ENCODE peak calls at places on chromosomes 2 and 18, in eight cellular contexts. R, U, F, N, K, B, C and S are unnamed samples.

GRCh38 chr18:28952339-28952738 is 775.4 kb upstream of the CDH2 start:
- DNase-seq in R (no peak), K (no peak), N (no peak), U (no peak), C (no peak), B (no peak), F (no peak), S (no peak)

GRCh38 chr2:113872201-113872600 is 17.7 kb upstream of the ACTR3 start:
- DNase-seq in U (no peak), R (no peak), K (no peak), N (no peak), C (no peak), B (no peak), F (peak; percentile 80), S (no peak)

GRCh38 chr18:50356036-50356945 is 18.6 kb upstream of the SKA1 start:
- DNase-seq in R (no peak), C (no peak), U (no peak), N (peak; percentile 23), B (no peak), K (no peak), F (no peak), S (peak; percentile 34)

GRCh38 chr2:80199504-80199903 is 105.0 kb downstream of the LRRTM1 start:
- DNase-seq in B (no peak), U (no peak), K (no peak), C (no peak), F (no peak), R (no peak), N (no peak), S (no peak)

GRCh38 chr2:239693761-239694415 is 293.1 kb upstream of the HDAC4 start:
- DNase-seq in B (no peak), C (no peak), K (peak; percentile 31), N (no peak), F (no peak), U (no peak), R (no peak), S (no peak)

GRCh38 chr2:107738268-107738667 is 88.4 kb upstream of the RGPD4 start:
- DNase-seq in C (no peak), N (no peak), B (no peak), F (no peak), U (no peak), R (no peak), K (no peak), S (no peak)

GRCh38 chr2:48305569-48305968 is 224.4 kb upstream of the STON1 start:
- DNase-seq in R (no peak), N (no peak), U (no peak), K (no peak), B (no peak), F (no peak), C (no peak), S (no peak)

GRCh38 chr2:8999047-8999446 is 4.4 kb downstream of the MBOAT2 start:
- DNase-seq in B (no peak), U (no peak), K (no peak), C (no peak), F (no peak), R (no peak), N (no peak), S (no peak)

GRCh38 chr2:33291278-33292013 is 185.0 kb upstream of the RASGRP3 start:
- DNase-seq in F (peak; percentile 86), K (no peak), B (no peak), R (no peak), U (peak; percentile 57), C (no peak), N (no peak), S (no peak)

GRCh38 chr2:54579682-54580349 is 123.7 kb downstream of the SPTBN1 start:
- DNase-seq in C (no peak), F (no peak), K (no peak), N (peak; percentile 60), B (no peak), R (no peak), U (no peak), S (peak; percentile 61)

GRCh38 chr2:239075918-239076727 is 228.2 kb downstream of the TWIST2 start:
- DNase-seq in C (no peak), U (no peak), R (no peak), F (no peak), B (no peak), K (no peak), N (no peak), S (no peak)

GRCh38 chr2:222915092-222915957 is 54.5 kb downstream of the ACSL3 start:
- DNase-seq in F (peak; percentile 41), B (no peak), U (no peak), R (no peak), C (no peak), K (no peak), N (no peak), S (no peak)

GRCh38 chr2:207143474-207144190 is 22.1 kb downstream of the KLF7 start:
- DNase-seq in F (no peak), K (peak; percentile 65), R (no peak), C (peak; percentile 53), N (no peak), U (no peak), B (no peak), S (no peak)

GRCh38 chr2:182186132-182186735 is 200.6 kb downstream of the PPP1R1C start:
- DNase-seq in C (peak; percentile 10), U (peak; percentile 13), R (no peak), F (peak; percentile 34), K (no peak), N (peak; percentile 26), B (no peak), S (peak; percentile 6)

GRCh38 chr2:46461716-46462171 is 17.6 kb upstream of the TMEM247 start:
- DNase-seq in F (no peak), U (no peak), R (no peak), C (no peak), K (no peak), N (no peak), B (no peak), S (peak; percentile 38)

GRCh38 chr2:197306691-197307030 is 3.9 kb downstream of the ANKRD44 start:
- DNase-seq in U (no peak), F (no peak), B (no peak), N (no peak), C (no peak), R (no peak), K (peak; percentile 74), S (no peak)

GRCh38 chr2:44836916-44837315 is 104.6 kb upstream of the SIX3 start:
- DNase-seq in C (no peak), U (no peak), F (no peak), R (no peak), N (no peak), K (no peak), B (no peak), S (no peak)

GRCh38 chr18:67432806-67433205 is 83.7 kb downstream of the DSEL start:
- DNase-seq in B (no peak), F (peak; percentile 63), N (no peak), K (no peak), U (no peak), C (no peak), R (no peak), S (no peak)

GRCh38 chr2:1936411-1936980 is 192.2 kb upstream of the PXDN start:
- DNase-seq in K (no peak), F (no peak), B (no peak), U (no peak), C (no peak), N (no peak), R (no peak), S (no peak)

GRCh38 chr2:45273412-45274189 is 264.3 kb upstream of the SIX2 start:
- DNase-seq in C (no peak), R (no peak), F (no peak), K (no peak), B (no peak), U (no peak), N (peak; percentile 34), S (no peak)

GRCh38 chr18:24428709-24429108 is 2.2 kb downstream of the IMPACT start:
- DNase-seq in N (no peak), U (no peak), K (no peak), R (no peak), B (no peak), F (no peak), C (no peak), S (no peak)
- TF ChIP-seq CTCF in N (peak; percentile 27), U (peak; percentile 11), K (peak; percentile 6), R (no peak), B (no peak), F (no peak), C (no peak), S (no peak)

DNA sequence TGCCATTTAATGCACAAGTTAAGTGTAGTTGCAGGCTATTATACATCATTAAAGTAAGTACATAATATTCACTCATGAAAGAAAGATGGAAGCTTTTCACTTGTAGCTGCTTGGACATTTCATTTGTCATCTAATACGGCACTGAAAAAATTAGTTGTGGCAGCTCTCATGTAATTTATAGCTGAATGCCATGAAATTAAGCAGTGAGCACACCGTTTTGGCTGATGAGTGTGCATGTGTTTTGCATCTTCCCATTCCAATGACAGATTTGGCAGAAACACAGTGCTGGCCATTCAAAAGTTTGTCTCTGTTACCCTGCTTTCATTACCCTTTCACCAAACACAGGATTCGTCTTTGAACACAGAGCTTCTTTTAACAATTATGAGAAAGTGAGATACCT is 174.0 kb downstream of the PTGR3 start:
- DNase-seq in N (no peak), U (no peak), F (no peak), C (no peak), B (no peak), R (no peak), K (no peak), S (no peak)
- TF ChIP-seq CTCF in N (no peak), U (no peak), F (no peak), C (no peak), B (no peak), R (no peak), K (no peak), S (no peak)

DNA sequence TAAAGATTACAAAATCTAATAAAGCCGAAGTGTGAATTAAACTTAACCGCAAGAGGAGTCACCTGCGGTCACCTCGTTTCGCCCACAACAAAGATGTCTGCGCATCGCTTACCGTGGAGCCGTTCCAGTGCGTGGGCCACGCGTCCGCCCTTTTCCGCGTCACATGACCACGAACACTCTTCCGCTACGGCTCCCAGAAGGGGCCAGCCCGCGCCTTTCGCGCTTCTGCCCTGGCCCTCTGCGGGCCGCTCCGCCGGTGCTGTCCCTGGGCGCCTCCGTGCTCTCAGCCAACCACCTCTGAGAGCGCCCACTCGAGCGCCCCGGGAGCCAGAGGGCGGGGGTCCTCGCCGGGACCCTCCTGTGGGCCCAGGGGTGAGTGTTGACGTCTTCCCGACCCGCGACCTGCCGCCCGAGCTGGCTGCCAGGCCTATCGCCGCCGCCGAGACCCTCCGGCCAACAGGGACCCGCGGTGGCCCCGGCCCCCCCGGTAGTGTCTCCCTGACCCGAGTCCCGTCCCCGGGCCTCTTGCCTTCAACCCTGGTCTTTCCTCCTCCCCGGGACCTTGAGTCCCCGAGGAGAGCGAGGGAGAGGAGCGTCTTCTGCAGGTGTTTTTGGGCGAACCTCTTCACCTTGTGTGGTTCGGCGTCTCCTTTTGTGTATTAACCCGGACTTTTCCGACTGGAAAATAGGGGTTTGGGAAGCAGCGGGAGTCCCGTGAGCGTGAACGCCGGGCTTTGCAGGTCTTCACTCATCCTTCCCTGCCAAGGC is at the start of gene MFF:
- DNase-seq in F (peak; percentile 91), N (peak; percentile 92), B (peak; percentile 94), C (peak; percentile 89), U (peak; percentile 93), R (peak; percentile 83), K (peak; percentile 95), S (peak; percentile 95)
- TF ChIP-seq CTCF in F (no peak), N (no peak), B (peak; percentile 59), C (no peak), U (peak; percentile 34), R (no peak), K (peak; percentile 23), S (peak; percentile 44)

DNA sequence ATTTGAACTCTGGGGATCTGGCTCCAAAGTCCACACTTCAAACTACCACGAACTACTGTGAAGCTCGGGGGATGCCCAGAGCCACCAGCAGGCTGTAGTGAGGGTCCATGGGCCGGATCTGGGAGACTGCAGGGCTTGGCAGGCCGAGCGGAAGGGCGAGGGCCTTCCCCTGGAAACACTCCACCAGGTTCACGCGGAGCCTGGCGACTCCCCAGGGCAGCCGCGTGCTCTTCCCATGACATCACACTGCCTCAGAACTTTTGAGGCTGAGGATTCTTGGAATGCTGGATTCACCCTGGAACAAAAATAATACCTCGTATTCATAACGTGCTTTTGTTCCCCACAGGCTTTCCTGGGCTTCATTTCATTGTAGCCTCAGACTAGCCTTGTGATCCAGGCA is 201.0 kb downstream of the SMAD7 start:
- DNase-seq in C (no peak), N (no peak), U (no peak), R (no peak), K (peak; percentile 45), F (peak; percentile 43), B (no peak), S (no peak)
- TF ChIP-seq CTCF in C (no peak), N (no peak), U (no peak), R (no peak), K (no peak), F (no peak), B (no peak), S (no peak)